ENCODE peak calls at places on chromosome 1, in nine cellular contexts. One of them, this sample, is unnamed.

GRCh38 chr1:14742181-14742980 is 143.9 kb downstream of the KAZN start:
- DNase-seq in skeletal muscle cell: peak
- DNase-seq in SW480: peak
- DNase-seq in ovary: no peak
- DNase-seq in KG1: no peak
- DNase-seq in nucleus accumbens: no peak
- DNase-seq in iris pigment epithelial cell: peak
- DNase-seq in activated naive CD4-positive, alpha-beta T cell: no peak
- DNase-seq in posterior cingulate gyrus: no peak
- DNase-seq in this sample: peak

GRCh38 chr1:84603941-84604830 is 29.9 kb upstream of the CTBS start:
- DNase-seq in skeletal muscle cell: peak
- DNase-seq in SW480: peak
- DNase-seq in ovary: peak
- DNase-seq in KG1: no peak
- DNase-seq in nucleus accumbens: no peak
- DNase-seq in iris pigment epithelial cell: peak
- DNase-seq in activated naive CD4-positive, alpha-beta T cell: no peak
- DNase-seq in posterior cingulate gyrus: no peak
- DNase-seq in this sample: peak

GRCh38 chr1:75425001-75425400 is 185.9 kb downstream of the SLC44A5 start:
- DNase-seq in skeletal muscle cell: no peak
- DNase-seq in SW480: no peak
- DNase-seq in ovary: no peak
- DNase-seq in KG1: no peak
- DNase-seq in nucleus accumbens: no peak
- DNase-seq in iris pigment epithelial cell: no peak
- DNase-seq in activated naive CD4-positive, alpha-beta T cell: no peak
- DNase-seq in posterior cingulate gyrus: no peak
- DNase-seq in this sample: no peak

GRCh38 chr1:4611708-4612349 is 42.6 kb upstream of the AJAP1 start:
- DNase-seq in skeletal muscle cell: no peak
- DNase-seq in SW480: no peak
- DNase-seq in ovary: no peak
- DNase-seq in KG1: no peak
- DNase-seq in nucleus accumbens: no peak
- DNase-seq in iris pigment epithelial cell: no peak
- DNase-seq in activated naive CD4-positive, alpha-beta T cell: no peak
- DNase-seq in posterior cingulate gyrus: no peak
- DNase-seq in this sample: no peak

GRCh38 chr1:62022348-62022747 is 172.3 kb upstream of the L1TD1 start:
- DNase-seq in skeletal muscle cell: no peak
- DNase-seq in SW480: no peak
- DNase-seq in ovary: no peak
- DNase-seq in KG1: no peak
- DNase-seq in nucleus accumbens: no peak
- DNase-seq in iris pigment epithelial cell: no peak
- DNase-seq in activated naive CD4-positive, alpha-beta T cell: no peak
- DNase-seq in posterior cingulate gyrus: no peak
- DNase-seq in this sample: no peak

GRCh38 chr1:23384312-23385058 is 14.8 kb upstream of the ZNF436 start:
- DNase-seq in skeletal muscle cell: no peak
- DNase-seq in SW480: no peak
- DNase-seq in ovary: no peak
- DNase-seq in KG1: no peak
- DNase-seq in nucleus accumbens: no peak
- DNase-seq in iris pigment epithelial cell: peak
- DNase-seq in activated naive CD4-positive, alpha-beta T cell: no peak
- DNase-seq in posterior cingulate gyrus: no peak
- DNase-seq in this sample: no peak

GRCh38 chr1:176540428-176540827 is 77.5 kb downstream of the PAPPA2 start:
- DNase-seq in skeletal muscle cell: no peak
- DNase-seq in SW480: no peak
- DNase-seq in ovary: no peak
- DNase-seq in KG1: no peak
- DNase-seq in nucleus accumbens: no peak
- DNase-seq in iris pigment epithelial cell: no peak
- DNase-seq in activated naive CD4-positive, alpha-beta T cell: no peak
- DNase-seq in posterior cingulate gyrus: no peak
- DNase-seq in this sample: no peak

GRCh38 chr1:225449261-225449660 is 21.4 kb upstream of the LBR start:
- DNase-seq in skeletal muscle cell: no peak
- DNase-seq in SW480: peak
- DNase-seq in ovary: no peak
- DNase-seq in KG1: no peak
- DNase-seq in nucleus accumbens: no peak
- DNase-seq in iris pigment epithelial cell: no peak
- DNase-seq in activated naive CD4-positive, alpha-beta T cell: no peak
- DNase-seq in posterior cingulate gyrus: no peak
- DNase-seq in this sample: no peak

GRCh38 chr1:61290525-61290924 is 208.2 kb downstream of the NFIA start:
- DNase-seq in skeletal muscle cell: no peak
- DNase-seq in SW480: no peak
- DNase-seq in ovary: no peak
- DNase-seq in KG1: no peak
- DNase-seq in nucleus accumbens: no peak
- DNase-seq in iris pigment epithelial cell: no peak
- DNase-seq in activated naive CD4-positive, alpha-beta T cell: no peak
- DNase-seq in posterior cingulate gyrus: no peak
- DNase-seq in this sample: no peak

This sample was measured in BJ.